ENCODE peak calls at places on chromosomes 13 and 19, in seven cellular contexts. Q is fibroblast of the aortic adventitia, J is heart left ventricle, R is B cell, A is lower lobe of right lung, F is MCF 10A, P is right lobe of liver. W is an unnamed sample.

GRCh38 chr13:50691176-50691681 is 152.3 kb downstream of the DLEU7 start:
- DNase-seq in P (no peak), A (no peak), J (no peak), F (no peak), Q (peak), R (no peak), W (no peak)

GRCh38 chr13:107867701-107868661 is 347.4 kb downstream of the LIG4 start:
- DNase-seq in F (no peak), J (no peak), P (peak), Q (peak), R (no peak), A (no peak), W (peak)

GRCh38 chr13:68124437-68125086 is 894.4 kb upstream of the PCDH9 start:
- DNase-seq in R (no peak), J (no peak), F (no peak), P (no peak), Q (no peak), A (no peak), W (no peak)

GRCh38 chr19:7337380-7338194 is 11.2 kb upstream of the ARHGEF18 start:
- DNase-seq in J (no peak), P (no peak), F (no peak), Q (no peak), A (peak), R (peak), W (peak)

GRCh38 chr13:109385161-109385560 is 401.2 kb downstream of the IRS2 start:
- DNase-seq in J (no peak), P (no peak), A (no peak), F (peak), R (no peak), Q (no peak), W (no peak)

GRCh38 chr19:3343619-3344502 is 22.5 kb upstream of the NFIC start:
- DNase-seq in A (peak), F (peak), R (peak), P (peak), Q (peak), J (peak), W (no peak)

GRCh38 chr19:46428278-46429141 is at the start of gene PNMA8C:
- DNase-seq in J (peak), A (peak), Q (no peak), R (peak), F (peak), P (peak), W (peak)

GRCh38 chr13:71674776-71675352 is 192.1 kb downstream of the DACH1 start:
- DNase-seq in R (no peak), P (no peak), Q (no peak), F (no peak), A (no peak), J (no peak), W (no peak)

GRCh38 chr13:41985788-41986508 is 25.0 kb upstream of the VWA8 start:
- DNase-seq in Q (peak), F (peak), P (no peak), J (no peak), R (no peak), A (no peak), W (no peak)

GRCh38 chr19:3506384-3507340 is 551 bp downstream of the FZR1 start:
- DNase-seq in J (peak), P (peak), A (peak), Q (no peak), R (peak), F (peak), W (peak)

GRCh38 chr13:61078976-61079770 is 336.5 kb downstream of the PCDH20 start:
- DNase-seq in A (no peak), R (no peak), Q (no peak), J (no peak), P (no peak), F (no peak), W (no peak)

GRCh38 chr13:30648522-30649012 is 30.8 kb downstream of the USPL1 start:
- DNase-seq in P (no peak), A (no peak), Q (no peak), F (no peak), J (no peak), R (peak), W (no peak)

GRCh38 chr13:34675626-34676025 is 266.4 kb upstream of the NBEA start:
- DNase-seq in Q (no peak), J (no peak), P (no peak), R (no peak), A (no peak), F (no peak), W (no peak)

GRCh38 chr13:44622259-44622658 is 46.1 kb upstream of the TSC22D1 start:
- DNase-seq in A (no peak), R (no peak), P (no peak), F (no peak), Q (peak), J (no peak), W (no peak)

GRCh38 chr19:17981611-17982010 is 14.7 kb downstream of the KCNN1 start:
- DNase-seq in R (no peak), J (no peak), A (no peak), Q (no peak), F (no peak), P (no peak), W (no peak)

GRCh38 chr13:33092422-33092987 is 76.3 kb downstream of the KL start:
- DNase-seq in F (no peak), R (no peak), P (no peak), A (no peak), J (peak), Q (peak), W (no peak)

GRCh38 chr13:72530471-72530870 is 197.0 kb downstream of the MZT1 start:
- DNase-seq in A (no peak), R (no peak), J (no peak), Q (no peak), F (no peak), P (no peak), W (no peak)

GRCh38 chr19:12113121-12113520 is 27.0 kb downstream of the ZNF20 start:
- DNase-seq in A (no peak), Q (no peak), F (no peak), R (no peak), J (no peak), P (no peak), W (no peak)

GRCh38 chr13:49995535-49996165 is 1.2 kb upstream of the TRIM13 start:
- DNase-seq in J (no peak), F (no peak), P (no peak), A (no peak), Q (peak), R (peak), W (peak)

GRCh38 chr19:57949296-57949695 is 1.8 kb upstream of the ZNF256 start:
- DNase-seq in F (no peak), J (no peak), Q (no peak), P (no peak), R (no peak), A (no peak), W (no peak)
- TF ChIP-seq CTCF in F (no peak), J (no peak), Q (no peak), P (no peak), R (no peak), A (no peak), W (no peak)

DNA sequence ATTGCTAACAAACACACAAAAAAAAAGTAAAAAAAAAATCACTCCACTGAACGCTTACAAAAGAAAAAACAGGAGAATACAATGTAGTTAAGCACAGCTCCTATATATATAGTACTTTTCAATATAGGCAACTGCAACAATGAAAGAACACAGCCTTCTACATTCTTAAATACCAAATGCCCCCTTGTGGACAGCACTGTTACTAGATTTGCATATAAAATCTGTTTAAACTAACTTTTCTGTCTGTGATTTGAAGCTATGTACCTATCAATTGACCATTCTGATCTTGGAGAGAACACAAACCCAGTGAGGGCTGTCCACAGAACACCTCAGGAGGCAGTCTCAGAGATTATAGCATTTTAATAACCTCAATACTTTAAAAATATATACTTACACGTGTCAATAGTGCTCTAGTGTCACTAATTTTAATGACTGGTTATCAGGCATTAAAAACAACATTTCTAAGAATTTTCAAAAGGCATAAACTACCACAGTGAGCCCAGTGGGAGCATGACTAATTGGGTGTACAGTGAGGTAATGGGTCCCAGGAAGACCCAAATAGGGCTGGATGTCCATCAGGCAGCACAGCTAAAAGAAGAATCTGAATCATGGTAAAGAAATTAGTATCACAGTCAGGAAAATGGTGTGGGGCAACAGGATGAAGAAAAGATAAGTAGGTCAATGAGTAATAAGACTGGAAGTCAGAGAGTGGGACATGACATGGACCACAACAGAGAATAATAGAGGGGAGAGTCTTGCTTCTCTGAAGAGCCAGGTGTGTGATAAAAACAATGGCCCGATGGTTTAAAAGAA is 22.2 kb downstream of the CCDC169 start:
- DNase-seq in A (no peak), R (peak), J (no peak), P (no peak), F (peak), Q (peak), W (no peak)
- TF ChIP-seq CTCF in A (peak), R (peak), J (peak), P (peak), F (peak), Q (peak), W (no peak)

DNA sequence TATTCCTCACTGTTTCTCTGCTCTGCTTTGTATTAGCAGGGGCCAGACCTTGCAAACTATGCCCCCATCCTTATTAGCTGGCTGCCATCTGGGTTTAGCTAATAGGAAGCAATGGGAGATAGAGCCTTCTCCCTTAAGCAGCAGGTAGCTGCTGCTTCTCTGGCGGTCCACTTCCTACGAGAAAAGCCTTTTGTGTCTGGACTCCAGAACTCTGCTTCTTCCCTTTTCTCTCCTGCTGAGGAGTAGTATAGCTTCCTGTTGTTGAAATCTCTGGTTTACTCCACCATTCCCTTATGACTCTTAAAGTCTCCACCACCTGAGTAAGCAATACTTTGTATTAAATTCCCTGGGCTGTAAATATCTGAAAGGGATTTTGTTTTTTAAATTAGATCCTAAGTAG is 147.1 kb downstream of the DNAJC15 start:
- DNase-seq in R (no peak), P (no peak), A (no peak), F (no peak), J (no peak), Q (no peak), W (no peak)
- TF ChIP-seq CTCF in R (no peak), P (no peak), A (no peak), F (no peak), J (no peak), Q (no peak), W (no peak)

DNA sequence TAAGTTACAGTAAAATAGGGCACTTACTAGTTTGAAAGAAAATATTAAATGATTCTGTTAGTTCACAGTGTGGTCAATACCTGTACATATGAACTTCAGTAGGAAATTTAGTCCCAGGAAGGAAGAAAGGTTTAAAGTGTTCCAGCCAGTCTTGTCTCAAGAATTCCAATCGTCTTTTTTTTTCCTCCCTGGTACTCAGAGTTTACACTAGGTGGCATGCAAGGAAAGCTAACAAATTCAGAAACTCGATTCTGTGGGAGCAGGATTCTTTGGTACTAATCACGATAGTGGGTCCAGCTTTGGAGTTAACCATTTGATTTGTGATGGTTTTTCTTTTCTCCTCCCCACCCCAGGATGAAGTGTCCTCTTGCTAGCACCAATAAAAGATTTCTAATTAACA is 43.6 kb downstream of the POLR1D start:
- DNase-seq in J (no peak), P (no peak), Q (peak), A (no peak), R (no peak), F (no peak), W (no peak)
- TF ChIP-seq CTCF in J (peak), P (no peak), Q (peak), A (no peak), R (no peak), F (peak), W (no peak)

DNA sequence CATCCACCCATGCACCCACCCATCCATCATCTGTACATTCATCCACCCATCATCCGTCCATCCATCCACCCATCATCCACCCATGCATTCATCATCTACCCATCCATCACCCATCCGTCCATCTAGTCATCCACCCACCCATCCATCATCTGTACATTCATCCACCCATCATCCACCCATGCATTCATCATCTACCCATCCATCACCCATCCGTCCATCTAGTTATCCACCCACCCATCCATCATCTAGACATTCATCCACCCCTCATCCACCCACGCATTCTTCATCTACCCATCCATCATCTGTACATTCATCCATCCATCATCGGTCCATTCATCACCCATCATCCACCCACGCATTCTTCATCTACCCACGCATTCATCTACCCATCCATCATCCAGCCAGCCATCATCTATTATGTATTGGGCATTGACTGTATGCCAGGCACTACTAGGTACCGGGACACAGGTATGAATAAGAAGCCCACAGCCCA is 16.8 kb upstream of the GALP start:
- DNase-seq in F (no peak), R (no peak), P (no peak), A (no peak), J (no peak), Q (no peak), W (no peak)
- TF ChIP-seq CTCF in F (no peak), R (no peak), P (no peak), A (no peak), J (no peak), Q (no peak), W (no peak)

GRCh38 chr19:43759515-43759914 is 4.8 kb upstream of the SMG9 start:
- DNase-seq in A (no peak), R (no peak), P (no peak), J (no peak), Q (peak), F (peak), W (no peak)
- TF ChIP-seq CTCF in A (no peak), R (no peak), P (no peak), J (no peak), Q (peak), F (peak), W (no peak)

GRCh38 chr19:15260939-15261338 is 28.7 kb upstream of the EPHX3 start:
- DNase-seq in J (no peak), R (no peak), A (no peak), F (peak), Q (no peak), P (no peak), W (no peak)
- TF ChIP-seq CTCF in J (no peak), R (peak), A (no peak), F (peak), Q (peak), P (no peak), W (no peak)

GRCh38 chr19:16661480-16662034 is 618 bp downstream of the TMEM38A start:
- DNase-seq in A (peak), J (peak), R (peak), P (peak), Q (no peak), F (no peak), W (peak)

GRCh38 chr19:16660763-16661479 is at the start of gene TMEM38A:
- DNase-seq in A (peak), R (peak), P (peak), Q (no peak), J (peak), F (peak), W (peak)

GRCh38 chr19:16659464-16659831 is 496 bp downstream of the SMIM7 start:
- DNase-seq in J (no peak), A (no peak), P (no peak), R (no peak), F (no peak), Q (no peak), W (no peak)

GRCh38 chr19:16657384-16657783 is 2.6 kb downstream of the SMIM7 start:
- DNase-seq in R (no peak), J (no peak), Q (no peak), F (no peak), P (no peak), A (no peak), W (no peak)

GRCh38 chr19:16659832-16660708 is at the start of gene SMIM7:
- DNase-seq in F (peak), A (peak), P (peak), Q (peak), R (peak), J (peak), W (peak)
- TF ChIP-seq CTCF in F (no peak), A (peak), P (no peak), Q (no peak), R (no peak), J (no peak), W (no peak)

W was measured in GM20000.